ENCODE peak calls at places on chromosomes 7 and 10, in nine cellular contexts. One of them, this sample, is unnamed.

GRCh38 chr10:109877546-109877945 is 45.8 kb downstream of the XPNPEP1 start:
- DNase-seq in heart left ventricle: no peak
- DNase-seq in T-helper 1 cell: no peak
- DNase-seq in posterior cingulate gyrus: no peak
- DNase-seq in EH: no peak
- DNase-seq in coronary artery: no peak
- DNase-seq in COR-L47: no peak
- DNase-seq in NT2/D1: no peak
- DNase-seq in AG08395: no peak
- DNase-seq in this sample: no peak

GRCh38 chr10:43137701-43137970 is 609 bp upstream of the CSGALNACT2 start:
- DNase-seq in heart left ventricle: peak; percentile 62
- DNase-seq in T-helper 1 cell: no peak
- DNase-seq in posterior cingulate gyrus: peak; percentile 96
- DNase-seq in EH: peak; percentile 73
- DNase-seq in coronary artery: no peak
- DNase-seq in COR-L47: peak; percentile 18
- DNase-seq in NT2/D1: no peak
- DNase-seq in AG08395: peak; percentile 83
- DNase-seq in this sample: peak; percentile 37

GRCh38 chr10:112650588-112651030 is 203.6 kb downstream of the VTI1A start:
- DNase-seq in heart left ventricle: no peak
- DNase-seq in T-helper 1 cell: no peak
- DNase-seq in posterior cingulate gyrus: no peak
- DNase-seq in EH: peak; percentile 43
- DNase-seq in coronary artery: no peak
- DNase-seq in COR-L47: no peak
- DNase-seq in NT2/D1: no peak
- DNase-seq in AG08395: no peak
- DNase-seq in this sample: peak; percentile 28

GRCh38 chr7:1943326-1943725 is 273.2 kb downstream of the ELFN1 start:
- DNase-seq in heart left ventricle: no peak
- DNase-seq in T-helper 1 cell: no peak
- DNase-seq in posterior cingulate gyrus: peak; percentile 44
- DNase-seq in EH: no peak
- DNase-seq in coronary artery: no peak
- DNase-seq in COR-L47: no peak
- DNase-seq in NT2/D1: no peak
- DNase-seq in AG08395: no peak
- DNase-seq in this sample: no peak

GRCh38 chr10:68121862-68122261 is 12.6 kb downstream of the MYPN start:
- DNase-seq in heart left ventricle: no peak
- DNase-seq in T-helper 1 cell: no peak
- DNase-seq in posterior cingulate gyrus: peak; percentile 63
- DNase-seq in EH: no peak
- DNase-seq in coronary artery: no peak
- DNase-seq in COR-L47: no peak
- DNase-seq in NT2/D1: no peak
- DNase-seq in AG08395: no peak
- DNase-seq in this sample: no peak

GRCh38 chr10:90856261-90856660 is 1.6 kb downstream of the HTR7 start:
- DNase-seq in heart left ventricle: no peak
- DNase-seq in T-helper 1 cell: no peak
- DNase-seq in posterior cingulate gyrus: no peak
- DNase-seq in EH: no peak
- DNase-seq in coronary artery: no peak
- DNase-seq in COR-L47: no peak
- DNase-seq in NT2/D1: no peak
- DNase-seq in AG08395: no peak
- DNase-seq in this sample: peak; percentile 56

GRCh38 chr10:49281461-49281860 is 17.5 kb upstream of the C10orf71 start:
- DNase-seq in heart left ventricle: no peak
- DNase-seq in T-helper 1 cell: no peak
- DNase-seq in posterior cingulate gyrus: peak; percentile 63
- DNase-seq in EH: no peak
- DNase-seq in coronary artery: no peak
- DNase-seq in COR-L47: no peak
- DNase-seq in NT2/D1: no peak
- DNase-seq in AG08395: no peak
- DNase-seq in this sample: no peak

GRCh38 chr7:104482362-104483042 is 154.1 kb downstream of the LHFPL3 start:
- DNase-seq in heart left ventricle: no peak
- DNase-seq in T-helper 1 cell: no peak
- DNase-seq in posterior cingulate gyrus: no peak
- DNase-seq in EH: no peak
- DNase-seq in coronary artery: no peak
- DNase-seq in COR-L47: peak; percentile 65
- DNase-seq in NT2/D1: no peak
- DNase-seq in AG08395: no peak
- DNase-seq in this sample: no peak

GRCh38 chr7:1854521-1855395 is 184.7 kb downstream of the ELFN1 start:
- DNase-seq in heart left ventricle: no peak
- DNase-seq in T-helper 1 cell: peak; percentile 5
- DNase-seq in posterior cingulate gyrus: peak; percentile 75
- DNase-seq in EH: no peak
- DNase-seq in coronary artery: peak; percentile 41
- DNase-seq in COR-L47: no peak
- DNase-seq in NT2/D1: no peak
- DNase-seq in AG08395: no peak
- DNase-seq in this sample: no peak

GRCh38 chr7:113873554-113874151 is 45.2 kb downstream of the PPP1R3A start:
- DNase-seq in heart left ventricle: no peak
- DNase-seq in T-helper 1 cell: no peak
- DNase-seq in posterior cingulate gyrus: no peak
- DNase-seq in EH: no peak
- DNase-seq in coronary artery: no peak
- DNase-seq in COR-L47: no peak
- DNase-seq in NT2/D1: no peak
- DNase-seq in AG08395: no peak
- DNase-seq in this sample: peak; percentile 20

GRCh38 chr10:6136215-6137201 is 47.7 kb downstream of the RBM17 start:
- DNase-seq in heart left ventricle: no peak
- DNase-seq in T-helper 1 cell: no peak
- DNase-seq in posterior cingulate gyrus: peak; percentile 50
- DNase-seq in EH: peak; percentile 85
- DNase-seq in coronary artery: no peak
- DNase-seq in COR-L47: no peak
- DNase-seq in NT2/D1: no peak
- DNase-seq in AG08395: peak; percentile 84
- DNase-seq in this sample: peak; percentile 68

GRCh38 chr7:48140001-48140681 is 31.1 kb upstream of the ABCA13 start:
- DNase-seq in heart left ventricle: no peak
- DNase-seq in T-helper 1 cell: no peak
- DNase-seq in posterior cingulate gyrus: no peak
- DNase-seq in EH: peak; percentile 69
- DNase-seq in coronary artery: no peak
- DNase-seq in COR-L47: no peak
- DNase-seq in NT2/D1: no peak
- DNase-seq in AG08395: no peak
- DNase-seq in this sample: peak; percentile 86

GRCh38 chr10:3723706-3724225 is 61.2 kb downstream of the KLF6 start:
- DNase-seq in heart left ventricle: no peak
- DNase-seq in T-helper 1 cell: no peak
- DNase-seq in posterior cingulate gyrus: no peak
- DNase-seq in EH: peak; percentile 43
- DNase-seq in coronary artery: no peak
- DNase-seq in COR-L47: no peak
- DNase-seq in NT2/D1: no peak
- DNase-seq in AG08395: peak; percentile 41
- DNase-seq in this sample: no peak

This sample was measured in M059J.